ENCODE peak calls at places on chromosome 12, in seven cellular contexts. J is stimulated activated CD4-positive, alpha-beta T cell treated with anti-CD3 and anti-CD28 coated beads, TNF-alpha, amount 100 ng/mL, for 48 hours; U is occipital lobe; P is NCI-H2227 treated with DMSO at 0.1 percent for 48 hours; N is activated gamma-delta T cell treated with Interleukin-2 at 50 U/mL for 16 hours; S is CD4-positive, alpha-beta memory T cell; R is fibroblast of mammary gland. Y is an unnamed sample.

GRCh38 chr12:73998894-73999293 is 538.7 kb upstream of the ATXN7L3B start:
- DNase-seq in R (no peak), N (no peak), J (no peak), P (peak; percentile 96), S (no peak), U (no peak), Y (no peak)

GRCh38 chr12:21566907-21567355 is 37.7 kb downstream of the GYS2 start:
- DNase-seq in R (no peak), J (no peak), N (no peak), P (no peak), S (no peak), U (no peak), Y (no peak)

GRCh38 chr12:70365648-70366518 is at the start of gene KCNMB4:
- DNase-seq in N (peak; percentile 65), J (peak; percentile 52), S (peak; percentile 63), R (no peak), U (peak; percentile 76), P (peak; percentile 85), Y (no peak)

GRCh38 chr12:8996682-8997405 is 7.5 kb downstream of the KLRG1 start:
- DNase-seq in P (no peak), N (peak; percentile 26), J (peak; percentile 3), U (no peak), S (peak; percentile 8), R (peak; percentile 41), Y (no peak)

GRCh38 chr12:24617471-24617870 is 331.4 kb downstream of the BCAT1 start:
- DNase-seq in R (peak; percentile 73), J (no peak), U (no peak), N (no peak), S (no peak), P (no peak), Y (no peak)

GRCh38 chr12:121957831-121958515 is 39.6 kb downstream of the CFAP251 start:
- DNase-seq in P (no peak), J (no peak), N (no peak), R (no peak), S (no peak), U (no peak), Y (no peak)

GRCh38 chr12:119751961-119752360 is 84.0 kb downstream of the PRKAB1 start:
- DNase-seq in J (no peak), U (no peak), P (no peak), N (no peak), R (no peak), S (no peak), Y (no peak)

GRCh38 chr12:131963381-131963780 is 13.6 kb downstream of the EP400 start:
- DNase-seq in R (no peak), P (no peak), S (peak; percentile 47), N (no peak), U (no peak), J (no peak), Y (no peak)

GRCh38 chr12:79125358-79125757 is 260.8 kb downstream of the SYT1 start:
- DNase-seq in R (no peak), S (no peak), N (no peak), P (no peak), U (no peak), J (no peak), Y (no peak)

GRCh38 chr12:113092478-113093408 is 36.2 kb downstream of the DTX1 start:
- DNase-seq in N (no peak), J (no peak), S (no peak), R (no peak), U (no peak), P (no peak), Y (no peak)